ENCODE peak calls at places on chromosomes 16 and 17, in ten cellular contexts. A is HTR-8/SVneo, N is H54, Y is GM20000, W is NCI-H2081, L is A549, I is retina, X is NCI-H1092, F is omental fat pad, D is smooth muscle cell of the brain vasculature. O is an unnamed sample.

GRCh38 chr17:78873519-78874340 is 29.3 kb downstream of the CEP295NL start:
- DNase-seq in L (no peak), W (peak; percentile 94), Y (no peak), X (peak; percentile 62), F (no peak), A (peak; percentile 54), I (peak; percentile 66), D (peak; percentile 72), N (peak; percentile 42), O (no peak)

GRCh38 chr16:23171234-23171948 is 11.2 kb upstream of the SCNN1G start:
- DNase-seq in F (no peak), I (no peak), D (no peak), N (peak; percentile 62), Y (no peak), X (no peak), W (no peak), L (no peak), A (no peak), O (no peak)

GRCh38 chr17:73347355-73347754 is 35.6 kb upstream of the CDC42EP4 start:
- DNase-seq in Y (no peak), A (no peak), W (no peak), F (no peak), L (no peak), D (no peak), X (no peak), I (no peak), N (peak; percentile 38), O (no peak)

GRCh38 chr17:807146-808002 is 25.2 kb downstream of the MRM3 start:
- DNase-seq in X (no peak), D (no peak), A (no peak), W (no peak), L (no peak), I (peak; percentile 50), N (no peak), Y (no peak), F (no peak), O (no peak)

GRCh38 chr17:38636054-38636453 is 30.3 kb upstream of the SRCIN1 start:
- DNase-seq in D (no peak), N (no peak), W (no peak), Y (no peak), L (no peak), A (no peak), I (peak; percentile 72), X (no peak), F (no peak), O (no peak)

GRCh38 chr16:1525871-1526607 is 7.4 kb upstream of the TMEM204 start:
- DNase-seq in N (no peak), Y (no peak), L (no peak), X (no peak), I (no peak), A (no peak), D (no peak), W (no peak), F (no peak), O (no peak)

GRCh38 chr17:10021239-10021638 is 116.2 kb upstream of the RCVRN start:
- DNase-seq in A (no peak), X (no peak), N (no peak), L (no peak), Y (no peak), D (peak; percentile 18), W (no peak), F (no peak), I (peak; percentile 56), O (no peak)

GRCh38 chr16:2473425-2473926 is 1.5 kb upstream of the TBC1D24 start:
- DNase-seq in I (peak; percentile 40), X (no peak), W (peak; percentile 52), D (no peak), Y (peak; percentile 59), L (peak; percentile 31), N (no peak), F (no peak), A (no peak), O (no peak)

GRCh38 chr16:17359778-17360177 is 111.0 kb downstream of the XYLT1 start:
- DNase-seq in X (no peak), A (no peak), F (no peak), Y (no peak), N (no peak), I (no peak), D (no peak), W (no peak), L (no peak), O (no peak)

GRCh38 chr16:84868328-84868727 is 48.5 kb downstream of the CRISPLD2 start:
- DNase-seq in X (no peak), D (no peak), W (no peak), I (no peak), F (no peak), A (no peak), L (no peak), Y (no peak), N (no peak), O (no peak)

GRCh38 chr17:72501404-72502110 is 380.7 kb downstream of the SOX9 start:
- DNase-seq in N (no peak), D (no peak), I (no peak), L (no peak), W (peak; percentile 82), A (no peak), X (peak; percentile 61), Y (no peak), F (no peak), O (no peak)

GRCh38 chr17:49361129-49361901 is 735 bp downstream of the ZNF652 start:
- DNase-seq in L (peak; percentile 59), Y (peak; percentile 69), W (peak; percentile 69), X (no peak), F (no peak), N (peak; percentile 63), D (no peak), I (peak; percentile 77), A (peak; percentile 51), O (peak; percentile 32)

O was measured in NCI-H1436.